ENCODE peak calls at places on chromosome 20, in seven cellular contexts. V, S, Y, T, U, P and R are unnamed samples.

GRCh38 chr20:54646156-54646517 is 170.7 kb downstream of the DOK5 start:
- DNase-seq in V (no peak), S (no peak), Y (no peak), T (no peak), U (no peak), P (no peak), R (no peak)

GRCh38 chr20:61042501-61043385 is 209.3 kb upstream of the CDH4 start:
- DNase-seq in V (peak), S (no peak), Y (no peak), T (peak), U (no peak), P (no peak), R (peak)

GRCh38 chr20:62652051-62652893 is 10.0 kb downstream of the SLCO4A1 start:
- DNase-seq in V (peak), S (peak), Y (no peak), T (peak), U (no peak), P (no peak), R (peak)

GRCh38 chr20:45448250-45448649 is 21.3 kb upstream of the WFDC2 start:
- DNase-seq in V (no peak), S (no peak), Y (no peak), T (no peak), U (no peak), P (no peak), R (peak)

GRCh38 chr20:13200767-13201500 is 20.1 kb upstream of the ISM1 start:
- DNase-seq in V (no peak), S (no peak), Y (no peak), T (no peak), U (peak), P (no peak), R (no peak)

GRCh38 chr20:4656491-4656890 is 65.2 kb upstream of the PRND start:
- DNase-seq in V (no peak), S (no peak), Y (no peak), T (no peak), U (no peak), P (no peak), R (no peak)

GRCh38 chr20:25289886-25290597 is 42.2 kb downstream of the PYGB start:
- DNase-seq in V (no peak), S (no peak), Y (no peak), T (no peak), U (no peak), P (no peak), R (no peak)

GRCh38 chr20:418858-419365 is 10.8 kb downstream of the RBCK1 start:
- DNase-seq in V (no peak), S (no peak), Y (no peak), T (no peak), U (no peak), P (no peak), R (no peak)

GRCh38 chr20:49810491-49811190 is 2.0 kb upstream of the SLC9A8 start:
- DNase-seq in V (no peak), S (no peak), Y (no peak), T (no peak), U (no peak), P (no peak), R (no peak)

GRCh38 chr20:59850018-59850641 is 83.3 kb downstream of the SYCP2 start:
- DNase-seq in V (peak), S (no peak), Y (no peak), T (peak), U (no peak), P (no peak), R (no peak)

GRCh38 chr20:62303327-62304226 is 780 bp downstream of the ADRM1 start:
- DNase-seq in V (no peak), S (no peak), Y (no peak), T (peak), U (no peak), P (no peak), R (peak)

GRCh38 chr20:3720626-3721025 is 8.2 kb upstream of the SIGLEC1 start:
- DNase-seq in V (no peak), S (no peak), Y (no peak), T (no peak), U (no peak), P (no peak), R (no peak)

GRCh38 chr20:47464380-47465101 is 37.1 kb upstream of the NCOA3 start:
- DNase-seq in V (peak), S (peak), Y (no peak), T (no peak), U (no peak), P (no peak), R (peak)

GRCh38 chr20:12916699-12917098 is 92.1 kb upstream of the SPTLC3 start:
- DNase-seq in V (no peak), S (no peak), Y (no peak), T (no peak), U (peak), P (no peak), R (peak)

GRCh38 chr20:61806314-61806713 is 259.4 kb downstream of the TAF4 start:
- DNase-seq in V (no peak), S (no peak), Y (no peak), T (no peak), U (no peak), P (no peak), R (no peak)

GRCh38 chr20:25005661-25006060 is 13.1 kb upstream of the APMAP start:
- DNase-seq in V (no peak), S (no peak), Y (no peak), T (no peak), U (peak), P (no peak), R (no peak)

GRCh38 chr20:11217322-11217989 is 543.7 kb upstream of the JAG1 start:
- DNase-seq in V (no peak), S (no peak), Y (no peak), T (no peak), U (no peak), P (no peak), R (no peak)

GRCh38 chr20:45987108-45987780 is 15.2 kb upstream of the ZNF335 start:
- DNase-seq in V (peak), S (no peak), Y (no peak), T (peak), U (peak), P (peak), R (peak)

GRCh38 chr20:59670786-59671492 is 66.6 kb downstream of the PHACTR3 start:
- DNase-seq in V (no peak), S (no peak), Y (no peak), T (no peak), U (no peak), P (no peak), R (no peak)

DNA sequence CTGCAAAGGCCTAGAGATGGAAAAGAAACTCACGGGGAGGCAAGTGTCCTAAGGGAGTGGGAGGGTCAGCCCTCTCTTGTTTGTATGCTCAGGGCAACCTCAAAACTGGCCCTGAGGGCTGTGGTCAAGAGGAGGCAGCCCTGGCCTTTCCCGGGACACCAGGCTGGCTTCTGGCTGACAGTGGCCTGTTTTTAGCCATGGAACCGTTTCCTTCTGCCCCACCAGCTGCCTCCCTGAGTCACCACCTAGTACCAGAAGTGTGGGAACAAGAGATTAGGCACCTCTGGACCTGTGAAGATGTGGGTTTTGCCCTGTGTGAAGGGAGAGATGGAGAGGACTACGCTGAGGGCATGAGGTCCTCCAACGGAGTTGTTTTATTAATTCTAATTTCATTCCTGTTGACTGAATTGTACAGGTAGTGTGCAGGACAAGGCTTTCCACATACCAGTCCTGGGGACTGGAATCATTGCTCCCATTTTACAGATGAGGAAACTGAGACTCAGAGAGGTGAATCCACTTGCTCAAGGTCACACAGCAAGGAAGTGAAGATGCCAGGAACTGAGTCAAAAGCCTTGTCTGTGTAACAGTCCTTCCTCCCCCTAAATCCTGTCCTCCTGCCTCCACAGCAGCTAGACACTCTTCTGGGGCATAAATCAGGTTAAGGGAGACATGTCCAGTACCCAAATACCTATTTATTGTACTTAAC is 5.5 kb downstream of the FOXS1 start:
- DNase-seq in V (no peak), S (no peak), Y (no peak), T (no peak), U (no peak), P (no peak), R (no peak)
- H3K27ac ChIP-seq in V (no peak), S (peak), Y (no peak), T (no peak), U (no peak), P (no peak), R (no peak)

GRCh38 chr20:52193133-52193532 is 1.6 kb upstream of the ZFP64 start:
- DNase-seq in V (no peak), S (no peak), Y (no peak), T (peak), U (no peak), P (no peak), R (no peak)

GRCh38 chr20:52192296-52193007 is 873 bp upstream of the ZFP64 start:
- DNase-seq in V (peak), S (peak), Y (no peak), T (peak), U (peak), P (no peak), R (no peak)

GRCh38 chr20:52190437-52191131 is 995 bp downstream of the ZFP64 start:
- DNase-seq in V (peak), S (peak), Y (no peak), T (peak), U (peak), P (no peak), R (peak)

GRCh38 chr20:52191132-52191435 is 495 bp downstream of the ZFP64 start:
- DNase-seq in V (peak), S (no peak), Y (no peak), T (no peak), U (no peak), P (peak), R (no peak)

GRCh38 chr20:52191436-52192295 is at the start of gene ZFP64:
- DNase-seq in V (peak), S (peak), Y (no peak), T (peak), U (peak), P (peak), R (peak)
- TF ChIP-seq CTCF in V (peak), S (peak), Y (peak), T (peak), U (peak), P (peak), R (peak)

GRCh38 chr20:57031867-57032355 is 234.5 kb downstream of the BMP7 start:
- DNase-seq in V (no peak), S (no peak), Y (no peak), T (no peak), U (no peak), P (no peak), R (no peak)
- H3K27ac ChIP-seq in V (no peak), S (no peak), Y (no peak), T (no peak), U (no peak), P (no peak), R (no peak)

GRCh38 chr20:19067986-19068385 is 144.5 kb upstream of the SLC24A3 start:
- DNase-seq in V (no peak), S (no peak), Y (no peak), T (no peak), U (no peak), P (no peak), R (no peak)
- TF ChIP-seq CTCF in V (no peak), S (no peak), Y (no peak), T (no peak), U (no peak), P (no peak), R (no peak)

DNA sequence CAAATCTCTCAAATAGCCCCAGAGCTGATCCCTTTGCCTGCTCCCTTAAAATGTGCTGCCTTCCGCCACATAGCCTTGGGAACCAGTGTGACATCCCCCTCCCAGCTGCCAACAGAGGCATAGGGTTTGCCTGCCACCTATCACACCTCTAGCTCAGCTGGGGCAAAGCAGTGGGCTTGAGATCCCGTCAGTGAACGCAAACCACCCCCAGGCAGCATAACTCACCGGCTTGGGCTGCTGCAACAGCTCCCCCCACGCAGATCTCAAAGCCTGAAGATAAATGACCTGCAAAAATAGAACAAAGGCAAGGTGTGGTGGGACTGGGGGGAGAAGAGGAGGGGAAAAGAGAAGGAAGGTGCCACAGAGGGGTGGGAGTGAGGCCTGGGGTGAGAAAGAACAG is 1.5 kb downstream of the PDYN start:
- DNase-seq in V (no peak), S (no peak), Y (no peak), T (no peak), U (peak), P (no peak), R (no peak)
- H3K27ac ChIP-seq in V (no peak), S (no peak), Y (no peak), T (no peak), U (no peak), P (no peak), R (no peak)

GRCh38 chr20:22819784-22820183 is 215.3 kb upstream of the SSTR4 start:
- DNase-seq in V (no peak), S (no peak), Y (no peak), T (no peak), U (no peak), P (no peak), R (no peak)
- TF ChIP-seq CTCF in V (no peak), S (no peak), Y (peak), T (no peak), U (peak), P (no peak), R (no peak)

GRCh38 chr20:53103124-53103523 is 131.0 kb downstream of the TSHZ2 start:
- DNase-seq in V (no peak), S (no peak), Y (no peak), T (no peak), U (no peak), P (no peak), R (no peak)
- H3K27ac ChIP-seq in V (no peak), S (no peak), Y (no peak), T (no peak), U (no peak), P (no peak), R (no peak)

GRCh38 chr20:9172908-9173307 is 104.0 kb downstream of the PLCB4 start:
- DNase-seq in V (no peak), S (no peak), Y (no peak), T (peak), U (no peak), P (no peak), R (no peak)
- TF ChIP-seq CTCF in V (no peak), S (no peak), Y (no peak), T (peak), U (peak), P (no peak), R (peak)

DNA sequence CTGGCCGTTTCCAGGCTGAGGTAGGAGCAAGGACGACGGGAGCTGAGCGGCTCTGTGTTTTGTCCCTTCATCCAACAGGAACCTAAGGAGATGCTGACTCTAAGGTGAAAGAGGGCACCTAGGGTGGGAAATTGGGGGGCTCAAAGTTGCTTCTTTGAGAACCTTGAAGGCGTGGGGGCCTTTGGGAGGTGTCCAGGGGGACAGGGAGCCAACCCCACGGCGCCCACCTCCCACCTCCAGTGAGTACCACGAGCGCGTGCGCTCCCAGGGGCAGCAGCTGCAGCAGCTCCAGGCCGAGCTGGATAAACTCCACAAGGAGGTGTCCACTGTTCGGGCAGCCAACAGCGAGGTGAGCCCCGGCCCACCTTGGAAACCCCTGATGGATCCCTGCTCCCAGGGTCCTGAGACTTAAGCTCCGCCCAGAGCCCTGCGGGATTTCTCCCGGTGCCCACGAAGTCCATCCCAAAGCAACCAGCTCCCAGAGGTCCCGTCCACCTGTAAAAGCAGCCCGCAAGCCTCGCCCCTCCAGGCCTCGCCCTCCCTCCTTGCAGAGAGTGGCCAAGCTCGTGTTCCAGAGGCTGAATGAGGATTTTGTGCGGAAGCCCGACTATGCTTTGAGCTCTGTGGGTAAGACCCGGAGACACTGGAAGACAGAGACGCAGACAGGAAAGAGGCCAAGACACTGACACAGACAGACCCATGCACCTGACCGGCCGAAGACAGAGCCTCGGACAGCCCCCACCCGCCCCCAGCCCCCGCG is 2.9 kb downstream of the SPAG4 start:
- DNase-seq in V (peak), S (no peak), Y (no peak), T (peak), U (peak), P (no peak), R (peak)
- H3K27ac ChIP-seq in V (peak), S (peak), Y (no peak), T (peak), U (no peak), P (no peak), R (no peak)